ENCODE peak calls at places on chromosomes 3 and 15, in six cellular contexts. N is cardiac fibroblast, K is pancreas, D is tibial nerve, B is body of pancreas, H is psoas muscle. Y is an unnamed sample.

GRCh38 chr3:155785662-155786295 is 20.3 kb downstream of the C3orf33 start:
- DNase-seq in B (no peak), D (no peak), H (no peak), N (no peak), K (no peak), Y (no peak)

GRCh38 chr15:39583586-39584265 is 2.8 kb downstream of the THBS1 start:
- DNase-seq in B (no peak), N (peak; percentile 72), K (no peak), D (no peak), H (no peak), Y (peak; percentile 23)

GRCh38 chr15:59069430-59069829 is 35.5 kb upstream of the CCNB2 start:
- DNase-seq in N (no peak), D (no peak), B (no peak), K (no peak), H (no peak), Y (no peak)

GRCh38 chr15:61038387-61038786 is 190.7 kb downstream of the RORA start:
- DNase-seq in D (peak; percentile 79), K (no peak), B (no peak), H (no peak), N (peak; percentile 85), Y (no peak)

GRCh38 chr3:152405915-152406802 is 137.4 kb downstream of the MBNL1 start:
- DNase-seq in K (no peak), B (no peak), H (no peak), N (peak; percentile 96), D (peak; percentile 39), Y (no peak)

GRCh38 chr3:69821133-69821532 is 81.9 kb downstream of the MITF start:
- DNase-seq in H (no peak), N (no peak), D (no peak), B (no peak), K (no peak), Y (no peak)

GRCh38 chr3:98602078-98602678 is 8.8 kb upstream of the CPOX start:
- DNase-seq in H (no peak), B (peak; percentile 29), K (peak; percentile 13), D (peak; percentile 55), N (peak; percentile 84), Y (no peak)

GRCh38 chr15:63615935-63616334 is 18.7 kb downstream of the FBXL22 start:
- DNase-seq in H (no peak), D (no peak), K (no peak), B (no peak), N (no peak), Y (no peak)

GRCh38 chr3:157347577-157348303 is 88.9 kb upstream of the PTX3 start:
- DNase-seq in K (no peak), N (peak; percentile 92), D (no peak), B (no peak), H (no peak), Y (no peak)

GRCh38 chr3:64463981-64464380 is 223.8 kb downstream of the ADAMTS9 start:
- DNase-seq in D (no peak), B (no peak), K (no peak), N (no peak), H (no peak), Y (no peak)

GRCh38 chr3:114104414-114104813 is 47.9 kb downstream of the QTRT2 start:
- DNase-seq in B (no peak), D (no peak), N (peak; percentile 66), K (no peak), H (no peak), Y (peak; percentile 9)

GRCh38 chr3:53890726-53891499 is 746 bp downstream of the SELENOK start:
- DNase-seq in H (no peak), D (no peak), N (peak; percentile 29), K (peak; percentile 43), B (peak; percentile 58), Y (no peak)

GRCh38 chr15:65937476-65937875 is 68.2 kb downstream of the RAB11A start:
- DNase-seq in N (peak; percentile 37), D (no peak), H (no peak), B (peak; percentile 18), K (no peak), Y (no peak)

GRCh38 chr3:51502562-51502910 is 2.7 kb upstream of the DCAF1 start:
- DNase-seq in N (no peak), B (no peak), D (no peak), K (no peak), H (no peak), Y (no peak)

GRCh38 chr15:67840747-67841634 is 1.1 kb upstream of the RNU6-1 start:
- DNase-seq in N (peak; percentile 50), H (no peak), D (peak; percentile 45), K (peak; percentile 31), B (peak; percentile 38), Y (no peak)

GRCh38 chr3:43957553-43957952 is 266.8 kb downstream of the ABHD5 start:
- DNase-seq in B (no peak), K (no peak), H (no peak), N (no peak), D (no peak), Y (no peak)

GRCh38 chr3:172074578-172074977 is 35.2 kb downstream of the FNDC3B start:
- DNase-seq in D (peak; percentile 82), H (peak; percentile 28), B (no peak), K (no peak), N (no peak), Y (no peak)

GRCh38 chr3:52450489-52451236 is 3.2 kb downstream of the TNNC1 start:
- DNase-seq in H (no peak), B (no peak), N (no peak), K (no peak), D (no peak), Y (peak; percentile 37)

GRCh38 chr3:45223889-45224730 is 2.0 kb downstream of the TMEM158 start:
- DNase-seq in N (peak; percentile 46), K (no peak), B (no peak), H (no peak), D (no peak), Y (no peak)

GRCh38 chr15:52101542-52102340 is 10.8 kb downstream of the BCL2L10 start:
- DNase-seq in K (no peak), B (no peak), D (no peak), N (no peak), H (no peak), Y (no peak)

GRCh38 chr3:102074951-102075350 is 225.6 kb downstream of the NFKBIZ start:
- DNase-seq in K (no peak), H (no peak), N (no peak), B (no peak), D (no peak), Y (no peak)

GRCh38 chr3:9028134-9028533 is 64.9 kb upstream of the RAD18 start:
- DNase-seq in B (peak; percentile 84), K (peak; percentile 79), D (peak; percentile 68), N (peak; percentile 64), H (peak; percentile 86), Y (peak; percentile 47)

GRCh38 chr3:28198161-28198560 is 43.3 kb upstream of the CMC1 start:
- DNase-seq in N (no peak), H (no peak), K (no peak), D (no peak), B (no peak), Y (no peak)

GRCh38 chr3:183638092-183638644 is 2.7 kb downstream of the KLHL24 start:
- DNase-seq in D (no peak), B (no peak), K (no peak), N (peak; percentile 17), H (no peak), Y (no peak)
- H3K4me3 ChIP-seq in D (no peak overlapping the region), B (no peak overlapping the region), K (no peak overlapping the region), N (no peak overlapping the region), H (peak overlapping the region; percentile 99), Y (no peak overlapping the region)

GRCh38 chr3:186640473-186640818 is 247 bp downstream of the FETUB start:
- DNase-seq in H (no peak), B (no peak), D (no peak), N (peak; percentile 45), K (no peak), Y (peak; percentile 2)
- H3K4me3 ChIP-seq in H (no peak overlapping the region), B (no peak overlapping the region), D (no peak overlapping the region), N (no peak overlapping the region), K (no peak overlapping the region), Y (no peak overlapping the region)

DNA sequence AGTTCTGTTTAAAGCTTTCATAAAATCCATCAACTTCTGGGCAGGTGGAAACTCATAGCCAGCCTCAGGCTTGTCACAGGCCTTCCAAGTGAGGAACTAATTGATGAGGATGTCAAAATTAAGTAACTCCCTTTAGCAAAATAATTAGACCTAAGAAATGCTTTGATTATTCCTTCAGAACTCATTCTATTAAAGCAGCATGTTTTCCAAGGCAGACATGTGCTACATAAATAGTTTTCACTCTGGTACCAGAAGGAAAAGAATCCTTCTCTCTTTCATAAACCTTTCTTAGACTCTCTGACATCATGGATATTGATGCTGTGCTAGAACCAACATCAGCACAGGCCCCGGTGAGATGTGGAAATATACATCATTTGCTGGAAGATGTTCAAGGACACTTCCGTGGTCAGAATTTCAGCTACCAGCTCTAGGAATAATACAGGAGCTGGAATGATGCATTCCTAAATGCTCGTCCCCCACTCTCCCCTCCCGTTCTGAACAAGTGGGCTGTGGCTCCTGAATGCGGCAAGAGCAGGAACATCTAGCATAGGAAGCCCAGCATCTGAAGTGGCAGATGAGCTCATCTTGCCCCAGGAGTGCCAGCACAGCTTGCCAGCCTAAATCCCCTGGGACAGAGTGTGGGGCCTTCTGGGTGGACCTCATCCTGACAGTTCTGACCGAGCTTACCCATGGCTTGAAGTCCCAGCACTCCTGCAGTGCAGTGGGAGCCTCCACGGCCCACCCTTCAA is 82.4 kb downstream of the WWTR1 start:
- DNase-seq in N (peak; percentile 97), K (no peak), H (peak; percentile 73), D (no peak), B (no peak), Y (peak; percentile 87)
- H3K4me3 ChIP-seq in N (peak overlapping the region; percentile 16), K (no peak overlapping the region), H (peak overlapping the region; percentile 6), D (no peak overlapping the region), B (no peak overlapping the region), Y (no peak overlapping the region)

DNA sequence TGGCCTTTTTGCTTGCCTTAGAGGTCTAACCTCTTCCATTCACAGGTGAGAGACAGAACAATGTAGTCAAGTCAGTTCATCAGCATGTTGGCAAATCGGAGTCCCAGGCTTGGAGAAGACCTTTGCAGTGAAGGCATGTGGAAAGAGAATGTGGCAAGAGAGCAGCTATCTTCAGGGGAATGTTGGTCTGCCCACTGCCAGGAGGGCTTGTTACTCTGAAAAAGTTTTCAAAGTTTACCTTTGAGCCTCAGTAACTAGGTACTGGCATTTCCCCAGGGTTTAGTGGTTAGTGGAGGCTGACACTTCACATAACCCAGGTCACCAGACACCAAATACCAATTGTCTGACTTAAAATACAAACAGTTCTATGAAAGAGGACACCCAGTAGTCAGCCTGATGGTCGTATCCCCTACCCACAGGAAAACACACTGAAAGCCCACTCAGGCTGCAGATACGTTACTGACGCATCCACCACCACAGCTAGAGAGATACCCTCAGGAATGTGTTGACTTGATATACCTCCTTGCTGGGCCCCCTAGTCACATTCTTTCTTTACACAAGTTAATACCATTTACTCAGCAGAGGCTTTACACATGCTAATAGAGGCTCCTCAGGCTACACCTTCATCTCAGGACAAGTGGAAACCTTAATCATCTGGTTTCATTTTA is 9.7 kb upstream of the ARID3B start:
- DNase-seq in K (no peak), H (no peak), N (peak; percentile 86), B (no peak), D (no peak), Y (peak; percentile 93)
- H3K4me3 ChIP-seq in K (no peak overlapping the region), H (no peak overlapping the region), N (no peak overlapping the region), B (no peak overlapping the region), D (no peak overlapping the region), Y (no peak overlapping the region)

Y was measured in SJSA1.